ENCODE peak calls at places on chromosomes 1 and 21, in five cellular contexts. O is K562, W is activated B cell treated with CpG ODN at 0.5 μM for 24 hours, H is coronary artery, E is kidney epithelial cell. V is an unnamed sample.

GRCh38 chr1:202616355-202616910 is 93.8 kb downstream of the SYT2 start:
- DNase-seq in O (no peak), W (no peak), H (no peak), E (no peak), V (no peak)

GRCh38 chr1:201302168-201302896 is 19.0 kb downstream of the PKP1 start:
- DNase-seq in O (no peak), W (no peak), H (no peak), E (no peak), V (no peak)

GRCh38 chr1:59814901-59815825 is at the start of gene HOOK1:
- DNase-seq in O (no peak), W (no peak), H (no peak), E (no peak), V (peak)

GRCh38 chr1:29519733-29520132 is 283.4 kb downstream of the PTPRU start:
- DNase-seq in O (no peak), W (no peak), H (peak), E (no peak), V (no peak)

GRCh38 chr21:45323487-45324380 is 36.0 kb upstream of the POFUT2 start:
- DNase-seq in O (no peak), W (no peak), H (peak), E (no peak), V (no peak)

GRCh38 chr1:218365600-218365999 is 20.5 kb downstream of the TGFB2 start:
- DNase-seq in O (no peak), W (no peak), H (peak), E (no peak), V (no peak)

GRCh38 chr1:178060789-178061556 is 32.9 kb upstream of the RASAL2 start:
- DNase-seq in O (no peak), W (no peak), H (no peak), E (no peak), V (no peak)

GRCh38 chr1:235133086-235133485 is 4.4 kb upstream of the TOMM20 start:
- DNase-seq in O (no peak), W (no peak), H (no peak), E (no peak), V (no peak)

GRCh38 chr1:21077085-21077484 is 99.6 kb downstream of the EIF4G3 start:
- DNase-seq in O (no peak), W (no peak), H (no peak), E (no peak), V (no peak)

GRCh38 chr1:184759097-184759496 is 4.4 kb upstream of the EDEM3 start:
- DNase-seq in O (no peak), W (no peak), H (no peak), E (no peak), V (no peak)

GRCh38 chr1:167661527-167662436 is 31.8 kb downstream of the RCSD1 start:
- DNase-seq in O (no peak), W (no peak), H (no peak), E (no peak), V (no peak)

GRCh38 chr1:156772728-156773497 is 5.6 kb downstream of the PRCC start:
- DNase-seq in O (peak), W (no peak), H (no peak), E (no peak), V (no peak)

GRCh38 chr1:12456979-12457378 is 161.0 kb downstream of the DHRS3 start:
- DNase-seq in O (no peak), W (no peak), H (no peak), E (no peak), V (no peak)

GRCh38 chr1:15430787-15431570 is 7.3 kb upstream of the CTRC start:
- DNase-seq in O (peak), W (peak), H (no peak), E (no peak), V (peak)
- TF ChIP-seq CTCF in O (peak), W (peak), H (peak), E (peak), V (peak)

GRCh38 chr1:247376659-247377058 is 39.3 kb upstream of the NLRP3 start:
- DNase-seq in O (no peak), W (no peak), H (no peak), E (no peak), V (no peak)

GRCh38 chr1:247370786-247371732 is 39.4 kb upstream of the ZNF496 start:
- DNase-seq in O (peak), W (no peak), H (no peak), E (no peak), V (peak)

GRCh38 chr1:247371801-247372259 is 40.2 kb upstream of the ZNF496 start:
- DNase-seq in O (no peak), W (no peak), H (no peak), E (no peak), V (no peak)

GRCh38 chr1:247375747-247376146 is 40.2 kb upstream of the NLRP3 start:
- DNase-seq in O (no peak), W (no peak), H (no peak), E (no peak), V (no peak)

DNA sequence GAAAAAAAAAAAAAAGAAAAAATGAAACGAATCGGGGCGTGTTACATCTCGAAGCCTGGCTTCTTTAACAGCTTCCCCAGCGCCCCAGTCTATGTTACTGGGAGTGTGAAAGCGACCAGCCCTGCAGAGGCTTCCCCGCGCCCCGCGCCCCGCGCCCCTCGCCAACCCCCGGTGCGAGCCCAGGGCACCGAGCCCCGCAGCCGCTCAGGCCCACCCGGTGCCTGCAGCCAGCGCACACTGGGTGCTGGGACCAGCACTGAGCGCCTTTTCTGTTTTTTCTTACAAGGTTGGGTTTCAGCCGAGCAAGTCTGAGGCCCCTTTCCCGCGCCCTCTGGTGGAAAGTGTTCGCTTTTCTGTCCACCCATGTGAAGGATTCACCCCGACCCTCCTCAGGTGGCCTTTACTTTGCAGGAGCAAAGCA is 42.1 kb upstream of the ZNF496 start:
- DNase-seq in O (peak), W (peak), H (no peak), E (no peak), V (no peak)
- TF ChIP-seq CTCF in O (peak), W (no peak), H (no peak), E (peak), V (peak)

GRCh38 chr1:27348861-27349783 is 7.3 kb downstream of the SYTL1 start:
- DNase-seq in O (peak), W (no peak), H (no peak), E (no peak), V (no peak)
- TF ChIP-seq CTCF in O (no peak), W (no peak), H (no peak), E (no peak), V (no peak)

DNA sequence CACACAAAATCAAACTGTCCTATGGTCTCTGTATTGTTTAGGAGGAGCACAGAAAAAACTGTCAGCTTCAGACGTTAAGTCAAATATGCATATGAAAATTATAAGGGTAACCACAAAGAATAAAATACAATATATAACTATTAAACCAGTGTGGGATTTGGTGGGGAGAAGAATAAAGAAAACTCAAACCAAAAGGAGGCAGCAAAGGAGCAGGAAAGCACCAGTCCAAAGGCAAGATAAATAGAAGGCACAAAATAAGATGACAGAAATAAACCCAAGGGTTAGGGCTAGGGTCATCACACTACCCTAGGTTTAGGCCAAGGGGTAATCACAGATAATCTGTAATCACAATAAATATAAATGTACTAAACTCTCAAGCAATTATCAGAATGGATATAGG is 32.8 kb downstream of the DLGAP3 start:
- DNase-seq in O (no peak), W (no peak), H (no peak), E (no peak), V (no peak)
- TF ChIP-seq CTCF in O (peak), W (no peak), H (no peak), E (no peak), V (no peak)

V was measured in mesothelial cell of epicardium.